ENCODE peak calls at places on chromosomes 2 and 18, in six cellular contexts. C is fibroblast of lung, P is H9, E is Panc1, D is right cardiac atrium, L is GM12878. H is an unnamed sample. For H3K9me3, the result is how much of the 10 kb centered on the place peaks cover.

GRCh38 chr2:168796583-168797285 is 5.7 kb upstream of the NOSTRIN start:
- DNase-seq in C (peak), P (no peak), E (no peak), D (no peak), L (no peak), H (no peak)

GRCh38 chr2:238239552-238239871 is 326 bp downstream of the HES6 start:
- DNase-seq in C (no peak), P (no peak), E (no peak), D (no peak), L (no peak), H (no peak)

GRCh38 chr18:46167971-46168370 is 63.8 kb downstream of the HAUS1 start:
- DNase-seq in C (no peak), P (no peak), E (no peak), D (no peak), L (peak), H (no peak)

GRCh38 chr2:149994057-149994728 is 406.6 kb upstream of the MMADHC start:
- DNase-seq in C (peak), P (no peak), E (no peak), D (no peak), L (no peak), H (no peak)

GRCh38 chr18:25896178-25896780 is 194.1 kb downstream of the SS18 start:
- DNase-seq in C (peak), P (no peak), E (peak), D (no peak), L (no peak), H (peak)

GRCh38 chr2:224217962-224218347 is 178.9 kb upstream of the SERPINE2 start:
- DNase-seq in C (peak), P (no peak), E (no peak), D (peak), L (no peak), H (no peak)

GRCh38 chr2:20629581-20630291 is 21.2 kb downstream of the HS1BP3 start:
- DNase-seq in C (no peak), P (no peak), E (no peak), D (peak), L (no peak), H (no peak)

GRCh38 chr2:55478610-55479301 is 40.8 kb upstream of the CFAP36 start:
- DNase-seq in C (no peak), P (no peak), E (no peak), D (no peak), L (no peak), H (no peak)

GRCh38 chr18:62611395-62612241 is 88.8 kb downstream of the ZCCHC2 start:
- DNase-seq in C (no peak), P (no peak), E (no peak), D (peak), L (no peak), H (peak)

GRCh38 chr2:220144411-220144810 is 517.0 kb downstream of the SLC4A3 start:
- DNase-seq in C (peak), P (no peak), E (no peak), D (peak), L (no peak), H (no peak)

GRCh38 chr2:174235680-174236079 is 12.7 kb downstream of the OLA1 start:
- DNase-seq in C (peak), P (no peak), E (no peak), D (no peak), L (no peak), H (no peak)

GRCh38 chr2:85062565-85062964 is 70.6 kb upstream of the TCF7L1 start:
- DNase-seq in C (peak), P (no peak), E (no peak), D (no peak), L (no peak), H (no peak)

DNA sequence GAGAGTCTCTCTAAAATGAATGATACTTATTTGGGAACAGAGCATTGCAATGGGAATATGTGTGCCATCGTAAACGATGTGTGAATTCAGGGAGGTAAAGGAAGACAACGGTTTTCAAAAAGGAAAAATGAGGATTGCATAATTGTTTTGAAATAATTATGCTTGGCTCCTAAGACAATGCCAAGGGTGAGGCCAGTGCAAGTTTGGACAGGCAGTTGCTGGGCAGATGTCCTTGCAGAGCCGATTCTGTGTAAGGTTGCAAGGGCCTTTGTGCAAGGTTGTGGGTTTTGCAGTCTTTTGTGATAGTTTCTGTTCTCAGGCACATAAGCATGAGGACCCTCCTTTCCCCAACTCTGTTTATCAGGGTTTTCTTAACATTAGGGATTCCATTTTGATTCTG is 70.0 kb upstream of the ZNF236 start:
- DNase-seq in C (no peak), P (no peak), E (no peak), D (no peak), L (no peak), H (no peak)
- H3K9me3 ChIP-seq in C (under half), P (under half), E (under half), D (under half), L (under half), H (under half)

GRCh38 chr2:195049372-195050031 is 607.5 kb upstream of the SLC39A10 start:
- DNase-seq in C (no peak), P (no peak), E (no peak), D (no peak), L (no peak), H (no peak)
- H3K9me3 ChIP-seq in C (under half), P (under half), E (under half), D (under half), L (under half), H (under half)

DNA sequence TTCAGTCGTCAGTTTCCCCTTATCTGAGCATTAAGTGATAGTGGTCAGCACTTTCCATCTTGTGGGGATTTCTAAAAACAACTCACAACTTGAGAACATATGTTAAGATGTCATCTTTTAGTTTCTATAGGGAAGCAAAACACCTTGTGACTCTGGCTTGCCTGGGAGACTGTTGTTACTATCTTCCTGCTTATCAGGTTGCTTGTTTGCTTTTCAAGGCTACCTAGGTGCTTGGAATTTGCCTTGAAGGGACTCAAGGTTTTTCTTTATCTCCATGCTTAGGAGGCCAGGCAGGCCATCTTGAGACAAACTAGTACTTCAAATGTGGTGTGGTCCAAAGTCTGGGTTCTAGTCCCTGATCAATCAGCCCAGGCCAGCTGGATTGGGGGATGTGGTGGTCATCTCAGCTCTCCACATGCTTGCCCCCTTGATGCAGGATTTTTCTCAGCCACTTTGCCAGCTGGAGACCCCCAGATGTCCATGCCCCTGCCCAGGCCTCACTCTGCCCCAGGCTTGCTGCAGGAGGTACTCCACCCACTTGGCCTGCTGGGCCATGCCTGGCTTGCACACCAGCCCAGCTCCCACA is 125.9 kb downstream of the LYPD1 start:
- DNase-seq in C (no peak), P (no peak), E (no peak), D (no peak), L (no peak), H (no peak)
- H3K9me3 ChIP-seq in C (under half), P (under half), E (under half), D (under half), L (under half), H (under half)

DNA sequence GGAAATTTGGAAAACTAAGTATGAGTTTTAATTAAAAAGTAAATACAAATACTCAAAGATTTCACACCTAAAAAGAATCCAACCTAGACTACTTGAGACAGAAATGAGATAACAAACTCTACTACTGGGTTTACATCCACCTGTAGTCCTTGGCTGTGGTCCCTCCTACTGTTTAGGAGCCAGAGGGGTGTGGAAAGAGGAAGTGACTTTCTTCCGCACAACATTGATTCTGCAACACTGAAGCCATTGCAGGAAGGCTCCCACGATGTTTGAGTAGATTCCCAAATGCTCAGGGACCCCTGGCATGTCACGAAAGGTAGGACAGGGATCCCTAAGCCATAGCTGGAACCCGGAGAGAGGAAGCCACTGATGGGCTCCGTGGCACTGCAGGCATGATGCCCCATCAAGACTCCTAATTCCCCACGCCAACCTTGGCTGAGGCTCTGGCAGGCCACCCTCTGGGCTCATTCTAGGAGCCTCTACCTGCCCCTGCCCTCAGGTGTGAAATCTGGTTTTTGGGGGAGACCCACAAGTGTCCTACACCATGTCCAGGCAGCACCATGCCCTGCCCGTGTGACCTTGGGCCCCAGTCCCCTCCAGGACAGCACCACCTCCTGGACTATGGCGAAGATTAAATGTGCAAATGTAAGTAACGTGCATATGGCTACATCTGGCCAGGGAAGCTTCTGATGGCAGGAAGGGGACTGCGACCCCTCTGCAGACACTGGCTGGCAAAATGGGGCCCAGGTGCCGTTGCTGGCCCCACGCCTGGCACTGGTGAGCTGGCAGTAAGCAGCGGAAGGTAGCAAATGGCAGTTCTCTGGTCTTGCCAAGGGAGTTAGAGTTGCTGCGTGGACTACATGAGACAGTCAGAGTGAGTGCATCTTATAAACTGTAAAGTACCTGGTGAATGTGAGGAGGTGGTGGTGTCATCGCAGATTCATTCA is 38.2 kb upstream of the MAL start:
- DNase-seq in C (no peak), P (no peak), E (no peak), D (no peak), L (no peak), H (no peak)
- H3K9me3 ChIP-seq in C (under half), P (under half), E (under half), D (under half), L (under half), H (under half)

GRCh38 chr18:80026363-80026762 is 7.9 kb upstream of the RBFA start:
- DNase-seq in C (no peak), P (no peak), E (no peak), D (no peak), L (no peak), H (no peak)
- H3K9me3 ChIP-seq in C (under half), P (under half), E (under half), D (under half), L (under half), H (half or more)

DNA sequence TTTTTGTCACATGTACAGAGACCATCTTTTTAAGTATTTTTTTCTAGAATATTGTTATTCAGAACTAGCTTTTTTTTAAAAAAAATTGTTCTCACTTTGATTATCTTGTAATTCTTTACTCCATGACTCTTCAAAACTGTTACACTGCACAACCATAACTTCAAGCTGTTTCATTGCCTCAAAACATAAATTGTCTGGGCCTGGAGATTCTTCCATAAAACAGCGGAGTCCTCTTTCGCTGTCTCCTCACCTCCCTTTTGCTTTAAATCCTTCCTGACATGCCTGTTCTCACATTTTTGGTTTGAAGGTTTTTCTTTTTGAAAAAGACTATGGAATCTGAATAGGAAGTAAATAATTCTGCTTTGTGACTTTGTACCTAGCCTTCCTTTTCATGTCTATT is 126.7 kb downstream of the GALNT3 start:
- DNase-seq in C (no peak), P (no peak), E (no peak), D (no peak), L (no peak), H (no peak)
- H3K9me3 ChIP-seq in C (under half), P (under half), E (under half), D (under half), L (under half), H (under half)

GRCh38 chr2:185510060-185510459 is 228.5 kb upstream of the FSIP2 start:
- DNase-seq in C (no peak), P (no peak), E (no peak), D (no peak), L (no peak), H (no peak)

GRCh38 chr2:185507703-185508102 is 230.9 kb upstream of the FSIP2 start:
- DNase-seq in C (no peak), P (no peak), E (no peak), D (no peak), L (no peak), H (no peak)

GRCh38 chr2:185511925-185512324 is 226.7 kb upstream of the FSIP2 start:
- DNase-seq in C (no peak), P (no peak), E (no peak), D (no peak), L (no peak), H (no peak)
- H3K9me3 ChIP-seq in C (under half), P (under half), E (under half), D (under half), L (under half), H (under half)

DNA sequence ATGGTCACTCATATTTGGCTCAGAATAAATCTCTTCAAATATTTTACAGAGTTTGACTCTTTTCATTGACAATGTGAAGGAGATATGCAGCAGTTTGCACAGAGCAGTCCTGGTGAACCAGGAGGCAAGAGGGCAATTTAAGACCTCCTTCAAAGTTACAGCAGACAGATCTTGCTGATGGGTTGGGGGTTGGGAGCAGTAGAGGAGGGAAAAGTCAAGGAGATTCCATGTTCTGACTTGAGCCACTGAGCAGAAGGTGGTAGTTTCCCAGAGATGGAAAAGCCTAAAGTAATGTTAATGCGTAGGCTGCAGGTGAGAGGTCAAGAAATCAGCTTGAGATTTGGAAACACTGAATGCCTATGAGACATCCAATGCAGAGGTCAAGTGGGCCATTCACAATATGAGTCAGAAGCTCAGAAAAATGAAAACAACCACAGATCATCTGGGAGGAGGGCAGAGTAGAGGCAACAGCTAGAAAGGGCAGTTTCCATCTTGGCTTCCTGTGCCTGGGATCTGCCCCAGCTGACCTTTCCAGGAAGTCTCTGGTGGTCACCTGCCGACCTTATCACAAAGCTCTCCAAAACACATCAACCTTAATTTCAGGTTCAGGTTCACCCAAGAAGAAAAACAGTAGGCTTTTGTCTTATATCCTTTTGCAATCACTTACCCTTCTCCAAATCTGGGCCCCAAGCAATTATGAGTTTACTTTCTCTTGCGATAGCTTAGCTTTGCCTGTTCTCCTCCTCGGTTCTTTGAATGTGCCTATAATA is 197.5 kb upstream of the ARL4C start:
- DNase-seq in C (peak), P (no peak), E (peak), D (no peak), L (no peak), H (no peak)
- H3K9me3 ChIP-seq in C (under half), P (under half), E (under half), D (under half), L (under half), H (under half)

GRCh38 chr2:146305164-146305563 is 1539.7 kb upstream of the ACVR2A start:
- DNase-seq in C (no peak), P (no peak), E (no peak), D (no peak), L (no peak), H (no peak)

GRCh38 chr2:146301287-146301686 is 1543.5 kb upstream of the ACVR2A start:
- DNase-seq in C (no peak), P (no peak), E (no peak), D (no peak), L (no peak), H (no peak)
- H3K9me3 ChIP-seq in C (under half), P (under half), E (under half), D (under half), L (under half), H (under half)

GRCh38 chr2:202608142-202608852 is 26.5 kb upstream of the FAM117B start:
- DNase-seq in C (no peak), P (no peak), E (no peak), D (no peak), L (peak), H (no peak)
- H3K9me3 ChIP-seq in C (under half), P (under half), E (under half), D (under half), L (under half), H (under half)